ENCODE peak calls at places on chromosome 11, in six cellular contexts. Q, F, H, L, I and M are unnamed samples.

GRCh38 chr11:62671272-62671603 is 235 bp upstream of the UQCC3 start:
- DNase-seq in Q (no peak), F (no peak), L (no peak), H (no peak), I (no peak), M (no peak)

GRCh38 chr11:103867481-103867880 is 169.0 kb upstream of the DDI1 start:
- DNase-seq in Q (no peak), F (no peak), L (no peak), I (no peak), H (no peak), M (no peak)

GRCh38 chr11:103773059-103773458 is 263.4 kb upstream of the DDI1 start:
- DNase-seq in L (no peak), F (no peak), Q (no peak), H (no peak), I (no peak), M (no peak)

GRCh38 chr11:76625787-76626186 is 44.8 kb downstream of the LRRC32 start:
- DNase-seq in I (no peak), H (no peak), Q (peak), L (no peak), F (no peak), M (no peak)

GRCh38 chr11:47394322-47395224 is 13.8 kb upstream of the SLC39A13 start:
- DNase-seq in Q (peak), H (no peak), L (peak), I (peak), F (no peak), M (peak)

GRCh38 chr11:45263773-45264172 is 22.4 kb downstream of the SYT13 start:
- DNase-seq in Q (no peak), I (no peak), H (no peak), F (no peak), L (no peak), M (no peak)

GRCh38 chr11:95495722-95496121 is 264.7 kb upstream of the SESN3 start:
- DNase-seq in I (no peak), L (no peak), H (no peak), Q (no peak), F (no peak), M (no peak)

GRCh38 chr11:65279713-65280459 is 18.1 kb downstream of the POLA2 start:
- DNase-seq in Q (no peak), F (no peak), I (no peak), L (no peak), H (no peak), M (no peak)

GRCh38 chr11:7571640-7572000 is 57.8 kb downstream of the PPFIBP2 start:
- DNase-seq in F (no peak), H (peak), Q (peak), I (no peak), L (no peak), M (no peak)

GRCh38 chr11:95897731-95898130 is 26.2 kb downstream of the MTMR2 start:
- DNase-seq in Q (no peak), L (no peak), I (no peak), H (no peak), F (no peak), M (no peak)

GRCh38 chr11:88739524-88739923 is 326.3 kb downstream of the GRM5 start:
- DNase-seq in H (no peak), Q (no peak), L (no peak), I (no peak), F (no peak), M (no peak)

GRCh38 chr11:103534191-103534590 is 425.0 kb downstream of the DYNC2H1 start:
- DNase-seq in Q (no peak), L (no peak), H (no peak), F (no peak), I (no peak), M (no peak)

GRCh38 chr11:85114786-85115185 is 512.4 kb downstream of the DLG2 start:
- DNase-seq in L (no peak), H (no peak), F (no peak), I (no peak), Q (no peak), M (no peak)

GRCh38 chr11:22624742-22625447 is 728 bp downstream of the FANCF start:
- DNase-seq in I (peak), L (no peak), F (no peak), Q (no peak), H (peak), M (no peak)

GRCh38 chr11:64120951-64121569 is 44.9 kb downstream of the MACROD1 start:
- DNase-seq in Q (no peak), I (no peak), H (no peak), F (no peak), L (no peak), M (no peak)

GRCh38 chr11:74839971-74840370 is 91.3 kb downstream of the RNF169 start:
- DNase-seq in I (no peak), H (no peak), Q (no peak), L (no peak), F (no peak), M (no peak)

GRCh38 chr11:61880050-61880449 is 11.3 kb downstream of the FADS3 start:
- DNase-seq in F (no peak), H (no peak), Q (no peak), I (no peak), L (no peak), M (no peak)

GRCh38 chr11:98601181-98601773 is 419.5 kb upstream of the CNTN5 start:
- DNase-seq in I (no peak), L (no peak), Q (no peak), F (no peak), H (no peak), M (no peak)

GRCh38 chr11:122706689-122707088 is 51.2 kb downstream of the UBASH3B start:
- DNase-seq in I (no peak), Q (no peak), H (no peak), L (no peak), F (no peak), M (no peak)

GRCh38 chr11:107819361-107820014 is 39.1 kb downstream of the SLC35F2 start:
- DNase-seq in Q (no peak), L (no peak), H (no peak), I (no peak), F (no peak), M (no peak)

GRCh38 chr11:72588656-72589410 is 85.4 kb downstream of the PDE2A start:
- DNase-seq in H (no peak), F (no peak), I (no peak), L (no peak), Q (no peak), M (no peak)

GRCh38 chr11:35145249-35145648 is 6.3 kb downstream of the CD44 start:
- DNase-seq in F (no peak), I (no peak), H (no peak), L (no peak), Q (no peak), M (peak)

GRCh38 chr11:90330632-90331031 is 107.8 kb upstream of the CHORDC1 start:
- DNase-seq in I (no peak), F (no peak), H (no peak), L (no peak), Q (no peak), M (no peak)

GRCh38 chr11:14022251-14022650 is 59.7 kb downstream of the SPON1 start:
- DNase-seq in F (no peak), H (no peak), L (no peak), I (no peak), Q (no peak), M (no peak)

GRCh38 chr11:15958939-15959338 is 397.4 kb downstream of the SOX6 start:
- DNase-seq in H (no peak), Q (no peak), I (no peak), F (no peak), L (no peak), M (no peak)

GRCh38 chr11:42225664-42226063 is 766.2 kb upstream of the LRRC4C start:
- DNase-seq in Q (no peak), F (no peak), L (no peak), I (no peak), H (no peak), M (no peak)

GRCh38 chr11:62144641-62145255 is 20.9 kb downstream of the INCENP start:
- DNase-seq in F (peak), H (peak), L (peak), I (no peak), Q (no peak), M (peak)

GRCh38 chr11:22244986-22245592 is 52.2 kb downstream of the ANO5 start:
- DNase-seq in I (peak), Q (peak), F (no peak), H (peak), L (no peak), M (no peak)

GRCh38 chr11:94405062-94405461 is 3.8 kb upstream of the GPR83 start:
- DNase-seq in Q (no peak), I (no peak), H (no peak), F (no peak), L (no peak), M (no peak)

GRCh38 chr11:91978747-91979146 is 245.9 kb upstream of the FAT3 start:
- DNase-seq in F (no peak), I (no peak), Q (no peak), L (no peak), H (no peak), M (no peak)

GRCh38 chr11:132228756-132229325 is 858.4 kb downstream of the NTM start:
- DNase-seq in I (no peak), Q (no peak), H (no peak), L (no peak), F (no peak), M (no peak)

GRCh38 chr11:33044281-33044680 is 4.9 kb downstream of the TCP11L1 start:
- DNase-seq in H (no peak), F (no peak), I (no peak), L (no peak), Q (no peak), M (no peak)

GRCh38 chr11:95404370-95404769 is 173.4 kb upstream of the SESN3 start:
- DNase-seq in F (no peak), L (no peak), Q (no peak), H (no peak), I (no peak), M (no peak)

GRCh38 chr11:12274558-12275197 is 102.7 kb upstream of the PARVA start:
- DNase-seq in L (no peak), Q (no peak), F (peak), H (no peak), I (no peak), M (no peak)

GRCh38 chr11:91660036-91660435 is 564.6 kb upstream of the FAT3 start:
- DNase-seq in Q (no peak), F (no peak), I (no peak), L (no peak), H (no peak), M (no peak)

GRCh38 chr11:131938321-131938751 is 567.9 kb downstream of the NTM start:
- DNase-seq in H (no peak), Q (no peak), F (no peak), L (no peak), I (no peak), M (no peak)

GRCh38 chr11:104343578-104343977 is 179.6 kb upstream of the PDGFD start:
- DNase-seq in H (no peak), L (no peak), F (no peak), I (no peak), Q (no peak), M (no peak)

DNA sequence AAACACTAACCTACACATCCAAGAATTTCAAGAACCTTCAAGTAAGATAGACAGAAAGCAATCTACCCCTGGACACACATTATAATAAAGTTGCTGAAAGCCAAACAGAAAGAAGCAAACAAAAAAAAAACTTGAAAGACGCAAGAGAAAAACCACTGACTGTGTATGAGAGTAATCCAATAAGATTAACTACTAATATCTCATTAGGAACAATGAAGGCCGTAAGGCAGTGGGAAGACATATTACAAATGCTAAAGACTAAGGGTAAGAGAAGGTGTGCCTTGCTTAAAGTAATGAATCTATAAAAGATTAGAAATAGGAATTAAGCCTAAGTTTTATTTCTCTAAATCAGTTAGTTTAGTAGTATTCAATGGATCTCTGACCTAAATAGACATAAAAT is 1109.1 kb downstream of the JRKL start:
- DNase-seq in I (no peak), Q (no peak), L (no peak), H (no peak), F (no peak), M (no peak)
- TF ChIP-seq CTCF in I (no peak), Q (no peak), L (no peak), H (no peak), F (no peak), M (no peak)

DNA sequence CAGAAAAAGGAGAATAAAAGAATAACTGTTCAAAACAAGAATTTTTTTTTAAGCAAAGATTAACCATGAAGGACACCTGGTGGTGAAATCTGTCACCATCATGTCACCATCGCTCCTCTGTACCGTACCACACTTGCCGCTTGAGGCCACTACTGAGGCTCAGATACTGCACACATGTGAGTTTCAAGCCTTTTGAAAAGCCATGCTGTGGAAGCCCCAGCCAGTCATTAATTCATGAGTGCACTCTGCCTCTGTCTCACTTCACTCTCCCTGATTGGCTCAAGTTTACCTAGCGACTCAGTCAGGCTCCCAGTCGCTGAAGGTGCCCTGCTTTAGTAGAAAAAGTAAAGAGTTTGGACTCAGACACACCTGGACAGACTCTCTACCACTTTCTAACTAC is 6.6 kb upstream of the MS4A12 start:
- DNase-seq in H (no peak), F (no peak), L (peak), I (no peak), Q (peak), M (no peak)
- TF ChIP-seq CTCF in H (no peak), F (no peak), L (peak), I (no peak), Q (peak), M (peak)

GRCh38 chr11:119479685-119480275 is 56.8 kb upstream of the THY1 start:
- DNase-seq in Q (peak), F (no peak), H (peak), I (no peak), L (no peak), M (no peak)
- TF ChIP-seq CTCF in Q (peak), F (peak), H (no peak), I (no peak), L (peak), M (no peak)

GRCh38 chr11:86403458-86403857 is 28.8 kb downstream of the CCDC81 start:
- DNase-seq in L (no peak), Q (no peak), H (no peak), F (no peak), I (no peak), M (no peak)

GRCh38 chr11:86414032-86414431 is 39.3 kb downstream of the CCDC81 start:
- DNase-seq in L (no peak), I (no peak), Q (no peak), H (no peak), F (no peak), M (no peak)

GRCh38 chr11:86408845-86409244 is 34.2 kb downstream of the CCDC81 start:
- DNase-seq in H (no peak), I (no peak), F (no peak), L (no peak), Q (no peak), M (no peak)
- TF ChIP-seq CTCF in H (no peak), I (no peak), F (no peak), L (no peak), Q (peak), M (no peak)

GRCh38 chr11:129410561-129410960 is 34.9 kb downstream of the BARX2 start:
- DNase-seq in Q (no peak), L (no peak), F (no peak), I (no peak), H (no peak), M (no peak)
- TF ChIP-seq CTCF in Q (no peak), L (no peak), F (no peak), I (no peak), H (no peak), M (no peak)

GRCh38 chr11:83222499-83222898 is 29.0 kb downstream of the ANKRD42 start:
- DNase-seq in F (no peak), I (no peak), Q (no peak), H (no peak), L (no peak), M (no peak)

GRCh38 chr11:83220279-83220678 is 26.8 kb downstream of the ANKRD42 start:
- DNase-seq in H (no peak), L (no peak), I (no peak), F (no peak), Q (no peak), M (no peak)

GRCh38 chr11:83221694-83222093 is 28.2 kb downstream of the ANKRD42 start:
- DNase-seq in L (no peak), H (no peak), F (no peak), Q (no peak), I (no peak), M (no peak)

GRCh38 chr11:83223457-83223856 is 29.9 kb downstream of the ANKRD42 start:
- DNase-seq in H (no peak), L (no peak), F (no peak), I (no peak), Q (no peak), M (no peak)

DNA sequence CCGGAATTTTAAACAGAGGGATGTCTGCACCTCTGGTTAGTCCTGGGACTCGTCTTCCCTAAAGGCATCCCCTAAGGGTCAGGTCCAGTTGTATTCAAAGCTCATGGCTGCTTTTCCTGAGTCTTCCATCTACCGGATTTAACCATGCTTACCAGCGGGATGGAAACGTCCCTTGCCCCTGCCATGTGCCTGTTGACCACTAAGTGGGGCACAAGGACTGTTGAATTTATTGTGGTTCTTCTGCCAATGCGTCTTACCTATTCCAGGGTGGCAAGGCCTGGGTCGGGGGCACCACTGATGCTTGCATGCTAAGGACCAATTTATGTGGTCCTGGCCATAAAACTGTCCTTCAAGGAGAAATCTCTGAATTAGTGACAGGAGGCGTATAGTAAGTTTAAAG is 25.6 kb downstream of the ANKRD42 start:
- DNase-seq in I (no peak), Q (peak), F (no peak), L (no peak), H (no peak), M (no peak)
- TF ChIP-seq CTCF in I (no peak), Q (no peak), F (no peak), L (no peak), H (no peak), M (no peak)

GRCh38 chr11:69915151-69915500 is 95.9 kb upstream of the FGF3 start:
- DNase-seq in F (no peak), Q (no peak), I (no peak), H (no peak), L (no peak), M (no peak)
- TF ChIP-seq CTCF in F (no peak), Q (no peak), I (no peak), H (no peak), L (no peak), M (no peak)

GRCh38 chr11:2691991-2692841 is 7.6 kb downstream of the KCNQ1OT1 start:
- DNase-seq in I (no peak), Q (no peak), F (peak), L (peak), H (no peak), M (no peak)
- TF ChIP-seq CTCF in I (no peak), Q (peak), F (no peak), L (no peak), H (peak), M (no peak)